ENCODE peak calls at places on chromosomes 4 and X, in eight cellular contexts. O is heart left ventricle, E is suprapubic skin, N is fibroblast of pulmonary artery, H is WTC11, R is RWPE2, U is dorsolateral prefrontal cortex, F is ovary. G is an unnamed sample.

GRCh38 chr4:54076673-54077072 is 12.3 kb upstream of the CHIC2 start:
- DNase-seq in F (no peak), N (no peak), R (no peak), H (no peak), O (no peak), U (no peak), E (no peak), G (no peak)

GRCh38 chr4:11480683-11481082 is 52.0 kb upstream of the HS3ST1 start:
- DNase-seq in F (no peak), O (peak; percentile 40), U (peak; percentile 5), E (no peak), H (no peak), N (peak; percentile 80), R (no peak), G (peak; percentile 59)

GRCh38 chr4:13988347-13989265 is 361.1 kb upstream of the BOD1L1 start:
- DNase-seq in R (peak; percentile 76), N (peak; percentile 97), E (no peak), U (peak; percentile 34), O (peak; percentile 60), H (no peak), F (peak; percentile 12), G (peak; percentile 27)

GRCh38 chrX:65926095-65927019 is 113.5 kb downstream of the VSIG4 start:
- DNase-seq in O (no peak), H (no peak), R (no peak), E (no peak), N (no peak), F (no peak), U (no peak), G (no peak)

GRCh38 chr4:158938462-158939044 is 164.3 kb upstream of the RAPGEF2 start:
- DNase-seq in R (no peak), N (peak; percentile 16), U (no peak), F (no peak), H (no peak), E (no peak), O (no peak), G (no peak)

GRCh38 chrX:45527834-45528233 is 327.2 kb upstream of the DIPK2B start:
- DNase-seq in U (no peak), E (no peak), H (no peak), R (no peak), O (no peak), F (no peak), N (no peak), G (no peak)

GRCh38 chr4:51932684-51933083 is 87.5 kb downstream of the LRRC66 start:
- DNase-seq in F (no peak), O (no peak), U (no peak), E (no peak), R (no peak), N (no peak), H (no peak), G (no peak)

GRCh38 chrX:130578906-130579305 is 177.1 kb downstream of the RBMX2 start:
- DNase-seq in F (no peak), H (no peak), U (no peak), N (no peak), O (no peak), R (no peak), E (no peak), G (no peak)

GRCh38 chr4:153207561-153207960 is 3.3 kb downstream of the TRIM2 start:
- DNase-seq in N (peak; percentile 38), E (no peak), R (no peak), F (no peak), U (peak; percentile 53), H (peak; percentile 42), O (peak; percentile 49), G (no peak)

GRCh38 chr4:113776679-113777078 is 15.1 kb upstream of the CAMK2D start:
- DNase-seq in F (no peak), E (no peak), N (no peak), U (no peak), O (no peak), R (no peak), H (peak; percentile 58), G (no peak)

GRCh38 chr4:68732653-68733466 is 62.4 kb upstream of the UGT2B15 start:
- DNase-seq in N (no peak), R (no peak), U (no peak), O (no peak), F (no peak), E (no peak), H (no peak), G (no peak)

GRCh38 chr4:40749717-40750460 is at the start of gene NSUN7:
- DNase-seq in E (no peak), O (no peak), F (peak; percentile 73), H (peak; percentile 95), N (no peak), R (no peak), U (no peak), G (peak; percentile 11)

DNA sequence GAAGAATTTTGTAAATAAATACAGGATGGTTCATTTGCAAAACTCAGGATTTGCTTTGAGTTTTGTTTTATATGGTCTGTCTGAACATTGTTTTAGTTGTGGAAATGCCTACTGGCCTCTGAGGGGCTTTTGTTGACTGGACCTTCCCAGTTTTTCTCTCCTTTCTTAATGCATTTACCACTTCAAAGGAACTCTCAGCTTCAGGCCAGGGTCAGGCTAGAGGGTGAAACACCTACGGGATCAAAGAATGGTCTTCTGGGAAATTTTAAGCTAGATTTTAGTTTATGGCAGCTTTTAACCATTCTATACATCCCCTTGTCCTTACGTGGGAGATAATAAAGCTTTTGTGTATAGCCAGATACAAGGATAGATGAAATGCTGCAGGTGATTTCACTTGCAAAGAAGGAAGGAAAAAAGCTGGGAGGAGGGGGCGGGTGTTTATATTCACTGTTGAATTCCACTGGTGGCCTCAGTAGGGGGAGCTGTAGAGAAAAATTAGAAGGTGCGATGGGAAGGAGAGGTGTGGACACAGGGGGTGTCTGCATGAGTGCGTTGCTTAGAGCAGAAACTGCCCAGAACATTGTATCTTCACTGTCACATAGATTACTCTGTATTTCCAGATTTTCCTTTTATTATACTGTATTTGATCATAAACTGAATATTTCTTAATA is 151.8 kb downstream of the TSPAN5 start:
- DNase-seq in O (no peak), F (no peak), E (no peak), H (peak; percentile 30), R (no peak), N (no peak), U (no peak), G (no peak)
- TF ChIP-seq CTCF in O (peak; percentile 26), F (no peak), E (no peak), H (peak; percentile 42), R (no peak), N (peak; percentile 17), U (peak; percentile 46), G (no peak)

DNA sequence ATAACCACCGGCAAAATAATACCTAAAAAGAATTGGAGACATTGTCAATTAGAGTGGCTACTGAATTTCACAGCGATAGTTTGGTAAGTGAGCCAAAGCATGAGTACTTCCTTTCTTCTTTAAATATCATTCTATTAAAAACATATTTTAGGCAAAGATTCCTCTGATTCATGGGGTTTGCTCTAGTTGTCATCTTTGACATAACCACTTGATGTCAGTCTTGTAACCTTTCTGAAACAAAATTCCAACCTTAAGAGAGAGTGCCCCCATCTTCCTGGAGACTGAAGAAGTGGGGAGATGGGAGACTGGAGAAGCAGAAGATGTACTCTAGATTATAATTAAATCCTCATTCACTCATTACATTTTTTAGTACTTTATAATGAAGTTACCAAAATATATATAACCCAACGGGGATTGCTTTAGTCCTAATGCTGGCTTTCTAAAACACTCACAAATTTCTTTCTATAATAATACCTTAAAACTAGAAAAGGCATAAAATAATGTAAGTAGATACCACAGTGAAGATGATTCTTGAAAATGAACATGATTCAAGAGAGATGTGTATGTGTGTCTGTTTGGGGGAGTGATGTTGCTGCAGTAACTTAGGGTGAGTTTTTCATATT is 96.4 kb downstream of the EMCN start:
- DNase-seq in F (no peak), R (no peak), O (no peak), H (no peak), E (no peak), U (no peak), N (peak; percentile 77), G (peak; percentile 57)
- TF ChIP-seq CTCF in F (peak; percentile 26), R (peak; percentile 90), O (peak; percentile 56), H (no peak), E (no peak), U (peak; percentile 58), N (peak; percentile 68), G (peak; percentile 43)

GRCh38 chr4:105146286-105147219 is at the start of gene TET2:
- DNase-seq in F (peak; percentile 72), N (peak; percentile 90), U (peak; percentile 89), R (peak; percentile 57), H (peak; percentile 51), O (peak; percentile 84), E (peak; percentile 83), G (peak; percentile 77)
- TF ChIP-seq CTCF in F (no peak), N (no peak), U (peak; percentile 4), R (no peak), H (no peak), O (no peak), E (no peak), G (no peak)

GRCh38 chr4:2280531-2281300 is 18.8 kb upstream of the MXD4 start:
- DNase-seq in U (peak; percentile 46), H (no peak), R (no peak), N (no peak), E (no peak), F (no peak), O (no peak), G (no peak)
- TF ChIP-seq CTCF in U (peak; percentile 53), H (no peak), R (no peak), N (no peak), E (no peak), F (no peak), O (no peak), G (peak; percentile 18)

GRCh38 chr4:172938870-172939269 is 229.7 kb upstream of the GALNT7 start:
- DNase-seq in R (no peak), E (no peak), U (no peak), N (no peak), H (no peak), O (no peak), F (no peak), G (no peak)
- TF ChIP-seq CTCF in R (no peak), E (no peak), U (no peak), N (no peak), H (no peak), O (no peak), F (no peak), G (no peak)

G was measured in bronchial epithelial cell.